ENCODE peak calls at places on chromosome 5, in four cellular contexts. One of them, this sample, is unnamed.

GRCh38 chr5:155905359-155905758 is 421.6 kb upstream of the SGCD start:
- DNase-seq in NCI-H345: no peak
- DNase-seq in cardiac muscle cell: no peak
- DNase-seq in AML-193: no peak
- DNase-seq in this sample: no peak

GRCh38 chr5:149841844-149842793 is 102.5 kb downstream of the PDE6A start:
- DNase-seq in NCI-H345: no peak
- DNase-seq in cardiac muscle cell: no peak
- DNase-seq in AML-193: no peak
- DNase-seq in this sample: no peak

GRCh38 chr5:62779010-62779422 is 200.4 kb downstream of the LRRC70 start:
- DNase-seq in NCI-H345: peak; percentile 66
- DNase-seq in cardiac muscle cell: peak; percentile 80
- DNase-seq in AML-193: peak; percentile 46
- DNase-seq in this sample: peak; percentile 79

GRCh38 chr5:157668356-157668755 is 3.0 kb upstream of the C5orf52 start:
- DNase-seq in NCI-H345: no peak
- DNase-seq in cardiac muscle cell: no peak
- DNase-seq in AML-193: no peak
- DNase-seq in this sample: no peak

GRCh38 chr5:145908206-145908945 is 28.0 kb upstream of the SH3RF2 start:
- DNase-seq in NCI-H345: no peak
- DNase-seq in cardiac muscle cell: no peak
- DNase-seq in AML-193: no peak
- DNase-seq in this sample: peak; percentile 37

GRCh38 chr5:102799017-102799416 is 43.9 kb downstream of the PAM start:
- DNase-seq in NCI-H345: no peak
- DNase-seq in cardiac muscle cell: no peak
- DNase-seq in AML-193: no peak
- DNase-seq in this sample: peak; percentile 78

GRCh38 chr5:173670130-173670591 is 53.7 kb upstream of the BOD1 start:
- DNase-seq in NCI-H345: no peak
- DNase-seq in cardiac muscle cell: peak; percentile 66
- DNase-seq in AML-193: no peak
- DNase-seq in this sample: no peak

GRCh38 chr5:145554399-145554798 is 280.7 kb downstream of the PRELID2 start:
- DNase-seq in NCI-H345: no peak
- DNase-seq in cardiac muscle cell: peak; percentile 27
- DNase-seq in AML-193: no peak
- DNase-seq in this sample: peak; percentile 18

GRCh38 chr5:140113180-140113698 is 670 bp upstream of the PURA start:
- DNase-seq in NCI-H345: peak; percentile 30
- DNase-seq in cardiac muscle cell: no peak
- DNase-seq in AML-193: no peak
- DNase-seq in this sample: peak; percentile 34

This sample was measured in NCI-H69.